ENCODE peak calls at places on chromosomes 5 and 9, in six cellular contexts. One of them, this sample, is unnamed.

GRCh38 chr5:39197556-39197955 is 21.8 kb downstream of the FYB1 start:
- DNase-seq in ovary: no peak
- DNase-seq in tibial nerve: no peak
- DNase-seq in uterus: no peak
- DNase-seq in GM23248: no peak
- DNase-seq in IMR-90: no peak
- DNase-seq in this sample: no peak

GRCh38 chr5:110413856-110414255 is 312.6 kb downstream of the TMEM232 start:
- DNase-seq in tibial nerve: no peak
- DNase-seq in IMR-90: no peak
- DNase-seq in ovary: no peak
- DNase-seq in uterus: no peak
- DNase-seq in GM23248: peak; percentile 50
- DNase-seq in this sample: no peak

GRCh38 chr5:122611401-122611800 is 163.5 kb upstream of the SNX2 start:
- DNase-seq in IMR-90: no peak
- DNase-seq in tibial nerve: no peak
- DNase-seq in GM23248: no peak
- DNase-seq in ovary: no peak
- DNase-seq in uterus: no peak
- DNase-seq in this sample: peak; percentile 56

GRCh38 chr5:149838881-149839739 is 105.5 kb downstream of the PDE6A start:
- DNase-seq in IMR-90: peak; percentile 78
- DNase-seq in ovary: no peak
- DNase-seq in tibial nerve: no peak
- DNase-seq in GM23248: peak; percentile 87
- DNase-seq in uterus: no peak
- DNase-seq in this sample: no peak

GRCh38 chr9:36765468-36766341 is 193.0 kb downstream of the MELK start:
- DNase-seq in tibial nerve: peak; percentile 17
- DNase-seq in ovary: peak; percentile 79
- DNase-seq in uterus: peak; percentile 45
- DNase-seq in GM23248: peak; percentile 41
- DNase-seq in IMR-90: peak; percentile 35
- DNase-seq in this sample: no peak

GRCh38 chr5:167764650-167765289 is 526.7 kb upstream of the WWC1 start:
- DNase-seq in IMR-90: no peak
- DNase-seq in GM23248: peak; percentile 21
- DNase-seq in ovary: no peak
- DNase-seq in tibial nerve: no peak
- DNase-seq in uterus: no peak
- DNase-seq in this sample: no peak

GRCh38 chr9:77063645-77064285 is 44.3 kb downstream of the FOXB2 start:
- DNase-seq in tibial nerve: no peak
- DNase-seq in ovary: no peak
- DNase-seq in GM23248: peak; percentile 70
- DNase-seq in IMR-90: peak; percentile 47
- DNase-seq in uterus: no peak
- DNase-seq in this sample: no peak

GRCh38 chr9:127181315-127181580 is 58.8 kb upstream of the ANGPTL2 start:
- DNase-seq in ovary: peak; percentile 6
- DNase-seq in uterus: peak; percentile 10
- DNase-seq in tibial nerve: no peak
- DNase-seq in GM23248: no peak
- DNase-seq in IMR-90: no peak
- DNase-seq in this sample: no peak

GRCh38 chr5:108459661-108460170 is 77.8 kb upstream of the FBXL17 start:
- DNase-seq in uterus: no peak
- DNase-seq in GM23248: no peak
- DNase-seq in tibial nerve: no peak
- DNase-seq in ovary: no peak
- DNase-seq in IMR-90: no peak
- DNase-seq in this sample: no peak

GRCh38 chr9:86407022-86407421 is 52.8 kb upstream of the TUT7 start:
- DNase-seq in ovary: no peak
- DNase-seq in GM23248: peak; percentile 73
- DNase-seq in tibial nerve: no peak
- DNase-seq in IMR-90: peak; percentile 75
- DNase-seq in uterus: peak; percentile 26
- DNase-seq in this sample: peak; percentile 21

GRCh38 chr9:124260769-124261603 is 3.2 kb downstream of the NEK6 start:
- DNase-seq in GM23248: peak; percentile 90
- DNase-seq in IMR-90: peak; percentile 69
- DNase-seq in ovary: no peak
- DNase-seq in uterus: no peak
- DNase-seq in tibial nerve: no peak
- DNase-seq in this sample: no peak

GRCh38 chr5:175032741-175033151 is 308.4 kb downstream of the MSX2 start:
- DNase-seq in tibial nerve: no peak
- DNase-seq in IMR-90: no peak
- DNase-seq in GM23248: no peak
- DNase-seq in ovary: no peak
- DNase-seq in uterus: no peak
- DNase-seq in this sample: no peak

GRCh38 chr5:141001854-141002666 is 35.8 kb downstream of the PCDHAC2 start:
- DNase-seq in GM23248: peak; percentile 18
- DNase-seq in uterus: peak; percentile 15
- DNase-seq in ovary: no peak
- DNase-seq in tibial nerve: no peak
- DNase-seq in IMR-90: no peak
- DNase-seq in this sample: no peak

GRCh38 chr9:21559402-21560280 is 77.5 kb upstream of the IFNE start:
- DNase-seq in IMR-90: peak; percentile 55
- DNase-seq in GM23248: peak; percentile 88
- DNase-seq in uterus: peak; percentile 20
- DNase-seq in tibial nerve: no peak
- DNase-seq in ovary: peak; percentile 12
- DNase-seq in this sample: peak; percentile 89

GRCh38 chr5:82707741-82708140 is 369.5 kb downstream of the TMEM167A start:
- DNase-seq in GM23248: peak; percentile 1
- DNase-seq in ovary: no peak
- DNase-seq in tibial nerve: no peak
- DNase-seq in uterus: no peak
- DNase-seq in IMR-90: no peak
- DNase-seq in this sample: peak; percentile 39

GRCh38 chr9:127960410-127961165 is 20.2 kb downstream of the EEIG1 start:
- DNase-seq in ovary: no peak
- DNase-seq in uterus: no peak
- DNase-seq in IMR-90: no peak
- DNase-seq in GM23248: no peak
- DNase-seq in tibial nerve: no peak
- DNase-seq in this sample: no peak

GRCh38 chr5:171155621-171156020 is 153.4 kb upstream of the TLX3 start:
- DNase-seq in uterus: no peak
- DNase-seq in tibial nerve: no peak
- DNase-seq in ovary: no peak
- DNase-seq in IMR-90: peak; percentile 38
- DNase-seq in GM23248: peak; percentile 48
- DNase-seq in this sample: no peak

GRCh38 chr5:7852988-7853387 is 2.1 kb upstream of the CFAP90 start:
- DNase-seq in IMR-90: no peak
- DNase-seq in uterus: no peak
- DNase-seq in tibial nerve: no peak
- DNase-seq in ovary: no peak
- DNase-seq in GM23248: no peak
- DNase-seq in this sample: no peak

GRCh38 chr5:42571626-42571960 is 148.4 kb downstream of the GHR start:
- DNase-seq in tibial nerve: no peak
- DNase-seq in GM23248: no peak
- DNase-seq in IMR-90: no peak
- DNase-seq in ovary: no peak
- DNase-seq in uterus: no peak
- DNase-seq in this sample: no peak

GRCh38 chr9:133711428-133712220 is 26.5 kb downstream of the SARDH start:
- DNase-seq in tibial nerve: no peak
- DNase-seq in uterus: no peak
- DNase-seq in ovary: no peak
- DNase-seq in IMR-90: peak; percentile 85
- DNase-seq in GM23248: no peak
- DNase-seq in this sample: no peak

GRCh38 chr5:180390441-180391190 is 37.5 kb upstream of the GFPT2 start:
- DNase-seq in tibial nerve: no peak
- DNase-seq in IMR-90: no peak
- DNase-seq in GM23248: peak; percentile 37
- DNase-seq in uterus: no peak
- DNase-seq in ovary: no peak
- DNase-seq in this sample: no peak

GRCh38 chr5:137101544-137101943 is 397.6 kb downstream of the SPOCK1 start:
- DNase-seq in ovary: no peak
- DNase-seq in tibial nerve: no peak
- DNase-seq in GM23248: peak; percentile 59
- DNase-seq in uterus: no peak
- DNase-seq in IMR-90: peak; percentile 39
- DNase-seq in this sample: no peak

GRCh38 chr5:134138416-134139376 is 24.2 kb downstream of the TCF7 start:
- DNase-seq in GM23248: peak; percentile 93
- DNase-seq in tibial nerve: no peak
- DNase-seq in IMR-90: peak; percentile 69
- DNase-seq in ovary: no peak
- DNase-seq in uterus: no peak
- DNase-seq in this sample: peak; percentile 23

GRCh38 chr5:180769821-180770220 is 30.0 kb upstream of the OR2Y1 start:
- DNase-seq in IMR-90: no peak
- DNase-seq in ovary: no peak
- DNase-seq in tibial nerve: no peak
- DNase-seq in uterus: no peak
- DNase-seq in GM23248: no peak
- DNase-seq in this sample: no peak

GRCh38 chr9:136391737-136392537 is 8.0 kb downstream of the SNAPC4 start:
- DNase-seq in GM23248: no peak
- DNase-seq in ovary: no peak
- DNase-seq in uterus: no peak
- DNase-seq in IMR-90: no peak
- DNase-seq in tibial nerve: no peak
- DNase-seq in this sample: no peak

GRCh38 chr5:21688655-21689054 is 1164.5 kb downstream of the CDH12 start:
- DNase-seq in GM23248: peak; percentile 14
- DNase-seq in uterus: no peak
- DNase-seq in ovary: no peak
- DNase-seq in IMR-90: peak; percentile 68
- DNase-seq in tibial nerve: no peak
- DNase-seq in this sample: no peak

GRCh38 chr5:180860273-180860886 is 696 bp downstream of the ZFP62 start:
- DNase-seq in IMR-90: no peak
- DNase-seq in tibial nerve: no peak
- DNase-seq in uterus: no peak
- DNase-seq in GM23248: peak; percentile 49
- DNase-seq in ovary: no peak
- DNase-seq in this sample: peak; percentile 68

GRCh38 chr9:79613145-79613544 is 41.4 kb downstream of the TLE4 start:
- DNase-seq in IMR-90: no peak
- DNase-seq in tibial nerve: no peak
- DNase-seq in uterus: no peak
- DNase-seq in GM23248: no peak
- DNase-seq in ovary: no peak
- DNase-seq in this sample: no peak

GRCh38 chr5:172251419-172251818 is 32.1 kb downstream of the UBTD2 start:
- DNase-seq in GM23248: no peak
- DNase-seq in IMR-90: no peak
- DNase-seq in uterus: no peak
- DNase-seq in ovary: no peak
- DNase-seq in tibial nerve: no peak
- DNase-seq in this sample: no peak

GRCh38 chr9:23291001-23291400 is 535.0 kb downstream of the ELAVL2 start:
- DNase-seq in tibial nerve: no peak
- DNase-seq in uterus: no peak
- DNase-seq in ovary: no peak
- DNase-seq in IMR-90: no peak
- DNase-seq in GM23248: no peak
- DNase-seq in this sample: no peak

GRCh38 chr5:675111-675875 is 17.9 kb downstream of the TPPP start:
- DNase-seq in ovary: no peak
- DNase-seq in tibial nerve: no peak
- DNase-seq in GM23248: no peak
- DNase-seq in IMR-90: no peak
- DNase-seq in uterus: peak; percentile 11
- DNase-seq in this sample: no peak

GRCh38 chr9:86859966-86860365 is 87.3 kb downstream of the GAS1 start:
- DNase-seq in IMR-90: no peak
- DNase-seq in ovary: no peak
- DNase-seq in uterus: no peak
- DNase-seq in tibial nerve: no peak
- DNase-seq in GM23248: no peak
- DNase-seq in this sample: no peak

GRCh38 chr5:37088041-37088440 is 161.1 kb downstream of the CPLANE1 start:
- DNase-seq in tibial nerve: no peak
- DNase-seq in IMR-90: no peak
- DNase-seq in GM23248: no peak
- DNase-seq in uterus: no peak
- DNase-seq in ovary: no peak
- DNase-seq in this sample: no peak
- H3K27me3 ChIP-seq in tibial nerve: no peaks in the 10 kb centered on the region
- H3K27me3 ChIP-seq in IMR-90: no peaks in the 10 kb centered on the region
- H3K27me3 ChIP-seq in GM23248: no peaks in the 10 kb centered on the region
- H3K27me3 ChIP-seq in uterus: no peaks in the 10 kb centered on the region
- H3K27me3 ChIP-seq in ovary: no peaks in the 10 kb centered on the region
- H3K27me3 ChIP-seq in this sample: no peaks in the 10 kb centered on the region

DNA sequence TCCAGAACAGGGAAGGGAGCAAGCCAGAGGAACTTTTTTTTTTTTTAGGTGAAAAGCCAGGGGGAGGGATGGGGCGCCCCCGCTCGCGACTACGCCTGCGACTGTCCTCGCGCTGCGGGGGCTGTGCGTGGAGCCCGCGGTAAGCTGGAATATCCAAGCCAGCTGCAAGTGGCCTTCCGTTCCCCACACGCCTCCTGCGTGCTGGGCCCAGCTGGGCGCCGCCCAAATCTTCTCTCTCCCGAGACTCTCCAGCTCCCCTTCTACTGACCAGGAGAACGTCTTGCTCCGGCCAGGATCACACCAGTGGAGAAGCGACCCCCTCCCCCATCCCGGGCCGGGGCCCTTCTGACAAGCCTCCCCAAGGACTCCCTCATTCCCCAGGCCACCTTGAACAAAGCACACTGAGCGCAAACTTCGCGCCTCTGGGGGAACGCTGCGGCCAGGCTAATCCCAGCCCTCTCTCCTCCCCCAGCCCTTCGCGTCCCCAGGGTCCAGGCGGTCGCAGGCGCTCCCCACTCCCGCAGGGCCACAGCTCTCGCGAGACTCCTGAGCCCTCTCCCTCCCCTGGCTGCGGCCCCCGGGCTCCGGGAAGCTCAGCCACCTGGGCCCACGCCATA is 6.6 kb downstream of the BARX1 start:
- DNase-seq in ovary: no peak
- DNase-seq in IMR-90: no peak
- DNase-seq in uterus: no peak
- DNase-seq in GM23248: no peak
- DNase-seq in tibial nerve: no peak
- DNase-seq in this sample: no peak
- H3K4me3 ChIP-seq in ovary: no peak overlapping the region
- H3K4me3 ChIP-seq in IMR-90: no peak overlapping the region
- H3K4me3 ChIP-seq in uterus: no peak overlapping the region
- H3K4me3 ChIP-seq in GM23248: no peak overlapping the region
- H3K4me3 ChIP-seq in tibial nerve: no peak overlapping the region
- H3K4me3 ChIP-seq in this sample: no peak overlapping the region

GRCh38 chr9:107313555-107314096 is 30.5 kb downstream of the RAD23B start:
- DNase-seq in uterus: no peak
- DNase-seq in tibial nerve: no peak
- DNase-seq in ovary: no peak
- DNase-seq in IMR-90: no peak
- DNase-seq in GM23248: no peak
- DNase-seq in this sample: no peak
- H3K27me3 ChIP-seq in uterus: no peaks in the 10 kb centered on the region
- H3K27me3 ChIP-seq in tibial nerve: no peaks in the 10 kb centered on the region
- H3K27me3 ChIP-seq in ovary: no peaks in the 10 kb centered on the region
- H3K27me3 ChIP-seq in IMR-90: no peaks in the 10 kb centered on the region
- H3K27me3 ChIP-seq in GM23248: no peaks in the 10 kb centered on the region
- H3K27me3 ChIP-seq in this sample: no peaks in the 10 kb centered on the region

GRCh38 chr5:177448244-177448950 is 1.8 kb downstream of the PRR7 start:
- DNase-seq in tibial nerve: no peak
- DNase-seq in uterus: no peak
- DNase-seq in GM23248: no peak
- DNase-seq in IMR-90: no peak
- DNase-seq in ovary: no peak
- DNase-seq in this sample: no peak
- H3K4me3 ChIP-seq in tibial nerve: no peak overlapping the region
- H3K4me3 ChIP-seq in uterus: no peak overlapping the region
- H3K4me3 ChIP-seq in GM23248: peak overlapping the region; percentile 73
- H3K4me3 ChIP-seq in IMR-90: no peak overlapping the region
- H3K4me3 ChIP-seq in ovary: no peak overlapping the region
- H3K4me3 ChIP-seq in this sample: no peak overlapping the region